ENCODE peak calls at places on chromosome 9, in five cellular contexts. A, P, L, B and D are unnamed samples.

GRCh38 chr9:115063058-115063850 is 54.7 kb downstream of the TNC start:
- DNase-seq in P (no peak), L (no peak), B (no peak), A (peak), D (no peak)

GRCh38 chr9:113837349-113837748 is 38.8 kb upstream of the ZNF618 start:
- DNase-seq in P (no peak), B (no peak), A (no peak), L (no peak), D (no peak)

GRCh38 chr9:36138496-36138895 is 2.0 kb downstream of the GLIPR2 start:
- DNase-seq in L (no peak), B (no peak), A (no peak), P (no peak), D (no peak)

GRCh38 chr9:119443179-119443578 is 73.9 kb upstream of the BRINP1 start:
- DNase-seq in P (no peak), L (no peak), B (no peak), A (no peak), D (no peak)

GRCh38 chr9:38296853-38297252 is 95.6 kb upstream of the ALDH1B1 start:
- DNase-seq in L (no peak), P (no peak), B (no peak), A (no peak), D (no peak)

GRCh38 chr9:112447283-112447761 is 39.3 kb upstream of the KIAA1958 start:
- DNase-seq in A (no peak), P (no peak), B (no peak), L (no peak), D (no peak)

GRCh38 chr9:23541976-23542375 is 284.1 kb downstream of the ELAVL2 start:
- DNase-seq in P (no peak), L (no peak), A (no peak), B (no peak), D (no peak)

GRCh38 chr9:14203366-14204056 is 110.4 kb downstream of the NFIB start:
- DNase-seq in B (no peak), L (no peak), A (no peak), P (no peak), D (no peak)

GRCh38 chr9:136974834-136975535 is 2.3 kb upstream of the PTGDS start:
- DNase-seq in A (no peak), B (no peak), L (no peak), P (no peak), D (no peak)

GRCh38 chr9:123807241-123807640 is 122.7 kb downstream of the DENND1A start:
- DNase-seq in P (no peak), B (no peak), L (no peak), A (no peak), D (no peak)

GRCh38 chr9:18849186-18849724 is 183.8 kb downstream of the SAXO1 start:
- DNase-seq in A (no peak), B (no peak), P (no peak), L (no peak), D (no peak)

GRCh38 chr9:94937214-94937903 is 210.9 kb downstream of the AOPEP start:
- DNase-seq in B (no peak), L (no peak), A (no peak), P (peak), D (no peak)

GRCh38 chr9:82721596-82721995 is 341.3 kb downstream of the RASEF start:
- DNase-seq in P (no peak), B (no peak), A (no peak), L (no peak), D (no peak)

GRCh38 chr9:744790-745456 is 96.6 kb upstream of the DMRT1 start:
- DNase-seq in A (no peak), B (no peak), P (no peak), L (peak), D (no peak)

GRCh38 chr9:1875921-1876448 is 139.2 kb upstream of the SMARCA2 start:
- DNase-seq in B (peak), A (no peak), L (no peak), P (no peak), D (no peak)

GRCh38 chr9:108040783-108041182 is 551.2 kb upstream of the KLF4 start:
- DNase-seq in P (peak), L (no peak), A (no peak), B (no peak), D (no peak)

GRCh38 chr9:38417003-38417965 is 7.0 kb downstream of the IGFBPL1 start:
- DNase-seq in L (peak), A (no peak), P (peak), B (no peak), D (peak)

GRCh38 chr9:34544035-34544434 is 21.2 kb upstream of the ENHO start:
- DNase-seq in B (no peak), P (no peak), L (peak), A (no peak), D (no peak)

GRCh38 chr9:135045264-135046155 is 42.0 kb upstream of the OLFM1 start:
- DNase-seq in B (no peak), A (no peak), L (no peak), P (no peak), D (no peak)

GRCh38 chr9:35518212-35518917 is 28.5 kb downstream of the RUSC2 start:
- DNase-seq in A (no peak), L (peak), P (no peak), B (no peak), D (peak)

GRCh38 chr9:14243514-14244042 is 70.4 kb downstream of the NFIB start:
- DNase-seq in P (no peak), B (no peak), A (no peak), L (no peak), D (no peak)

GRCh38 chr9:114321759-114322158 is 1.1 kb upstream of the ORM1 start:
- DNase-seq in A (no peak), P (no peak), L (no peak), B (no peak), D (no peak)

GRCh38 chr9:734831-735511 is 106.5 kb upstream of the DMRT1 start:
- DNase-seq in B (no peak), P (no peak), A (no peak), L (peak), D (no peak)

GRCh38 chr9:136119259-136120118 is 814 bp upstream of the TMEM250 start:
- DNase-seq in P (peak), B (no peak), A (no peak), L (peak), D (no peak)

GRCh38 chr9:757246-757881 is 84.1 kb upstream of the DMRT1 start:
- DNase-seq in P (peak), B (no peak), A (peak), L (peak), D (peak)

GRCh38 chr9:98707158-98708102 is 1.3 kb downstream of the GABBR2 start:
- DNase-seq in A (peak), L (peak), B (no peak), P (peak), D (peak)

GRCh38 chr9:38298503-38298902 is 94.0 kb upstream of the ALDH1B1 start:
- DNase-seq in B (no peak), P (no peak), L (no peak), A (no peak), D (no peak)

GRCh38 chr9:116361558-116361957 is 208.0 kb downstream of the PAPPA start:
- DNase-seq in A (no peak), L (no peak), B (no peak), P (no peak), D (no peak)

GRCh38 chr9:91654527-91654926 is 230.9 kb upstream of the NFIL3 start:
- DNase-seq in B (no peak), P (no peak), A (no peak), L (no peak), D (no peak)

GRCh38 chr9:12723409-12724028 is 30.3 kb downstream of the TYRP1 start:
- DNase-seq in L (peak), P (no peak), B (no peak), A (no peak), D (peak)

GRCh38 chr9:91332476-91333231 is 29.1 kb downstream of the AUH start:
- DNase-seq in L (no peak), A (no peak), B (no peak), P (no peak), D (no peak)

GRCh38 chr9:125564641-125565040 is 142.4 kb downstream of the MAPKAP1 start:
- DNase-seq in P (no peak), A (no peak), B (no peak), L (no peak), D (no peak)

GRCh38 chr9:135228345-135228982 is 141.0 kb downstream of the OLFM1 start:
- DNase-seq in A (no peak), P (no peak), L (no peak), B (no peak), D (no peak)

DNA sequence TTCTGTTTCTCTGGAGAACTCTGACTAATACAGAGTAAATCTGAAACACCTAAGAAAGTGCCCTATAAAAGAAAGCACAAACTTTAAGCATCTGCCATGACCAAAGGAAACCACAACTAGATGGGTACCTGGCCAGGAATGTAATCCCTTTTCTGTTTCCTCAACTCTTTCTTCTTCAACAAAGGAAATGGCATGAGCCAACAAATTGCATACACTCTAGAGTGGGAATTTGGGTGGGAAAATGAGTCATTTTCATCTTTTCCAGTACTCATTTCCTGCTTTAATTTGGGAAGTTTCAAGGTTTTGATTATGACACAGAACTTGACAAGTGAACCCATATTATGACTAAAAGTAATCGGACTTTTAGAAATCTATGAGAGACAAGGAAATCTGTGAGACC is 349.2 kb upstream of the RORB start:
- DNase-seq in A (no peak), L (no peak), B (no peak), P (no peak), D (no peak)
- TF ChIP-seq YY1 in A (no peak), L (no peak), B (no peak), P (no peak), D (no peak)

GRCh38 chr9:20225841-20226240 is 396.5 kb downstream of the MLLT3 start:
- DNase-seq in P (no peak), B (no peak), L (no peak), A (no peak), D (no peak)
- TF ChIP-seq ATF3 in P (no peak), B (no peak), L (no peak), A (no peak), D (no peak)

GRCh38 chr9:70413427-70413797 is 1.0 kb downstream of the KLF9 start:
- DNase-seq in L (no peak), A (no peak), P (peak), B (no peak), D (no peak)
- TF ChIP-seq YY1 in L (no peak), A (no peak), P (peak), B (no peak), D (no peak)

GRCh38 chr9:16867571-16868311 is 2.7 kb downstream of the BNC2 start:
- DNase-seq in P (no peak), B (no peak), L (peak), A (no peak), D (no peak)
- TF ChIP-seq ATF3 in P (no peak), B (no peak), L (no peak), A (no peak), D (no peak)

DNA sequence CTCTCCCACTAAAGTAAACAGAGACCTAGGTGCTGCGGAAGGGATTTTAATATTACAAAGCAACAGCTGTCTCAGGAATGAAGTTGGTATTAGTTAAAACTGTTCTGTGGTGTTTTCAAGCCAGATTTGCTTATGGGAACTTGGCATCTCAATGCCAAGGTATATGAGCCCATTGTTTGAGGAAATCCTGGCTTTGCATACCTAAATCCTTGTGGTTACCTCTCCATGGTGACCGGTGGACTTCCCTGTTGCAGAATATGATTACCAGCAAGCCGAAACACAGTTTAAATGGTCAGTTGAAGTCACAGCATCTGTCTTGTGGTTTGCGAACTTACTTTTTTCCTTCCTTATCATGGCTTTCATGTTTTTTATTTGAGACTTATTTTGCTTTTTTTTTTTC is 62.3 kb upstream of the TXNDC8 start:
- DNase-seq in B (no peak), L (no peak), A (no peak), P (no peak), D (no peak)
- TF ChIP-seq YY1 in B (no peak), L (no peak), A (no peak), P (no peak), D (no peak)

GRCh38 chr9:132505961-132506691 is 76.3 kb upstream of the BARHL1 start:
- DNase-seq in L (no peak), A (no peak), B (no peak), P (no peak), D (no peak)
- TF ChIP-seq ATF3 in L (no peak), A (no peak), B (no peak), P (no peak), D (no peak)